ENCODE peak calls at places on chromosomes 12 and 14, in nine cellular contexts. Q, K, O, E, I, C, R, S and Z are unnamed samples.

GRCh38 chr12:77087427-77087826 is 22.1 kb upstream of the E2F7 start:
- DNase-seq in S (peak; percentile 95), I (peak; percentile 28), C (no peak), Q (peak; percentile 88), K (no peak), R (no peak), E (no peak), O (no peak), Z (no peak)

GRCh38 chr14:106837870-106838269 is 1311.5 kb downstream of the TMEM121 start:
- DNase-seq in C (no peak), E (no peak), R (no peak), S (no peak), I (no peak), Q (peak; percentile 8), O (no peak), K (no peak), Z (no peak)

GRCh38 chr12:7501031-7501585 is 2.5 kb downstream of the CD163 start:
- DNase-seq in S (peak; percentile 4), C (no peak), E (no peak), O (no peak), Q (peak; percentile 6), K (no peak), R (no peak), I (no peak), Z (no peak)

GRCh38 chr14:100419856-100420255 is 96.7 kb downstream of the SLC25A47 start:
- DNase-seq in C (no peak), I (no peak), K (no peak), S (no peak), Q (no peak), O (no peak), E (no peak), R (no peak), Z (no peak)

GRCh38 chr12:94208433-94208921 is 60.1 kb downstream of the PLXNC1 start:
- DNase-seq in C (no peak), E (no peak), O (no peak), S (no peak), Q (no peak), I (no peak), R (no peak), K (peak; percentile 11), Z (no peak)

GRCh38 chr12:70255311-70255710 is 12.1 kb downstream of the CNOT2 start:
- DNase-seq in S (peak; percentile 54), O (no peak), I (peak; percentile 38), E (no peak), K (no peak), R (no peak), Q (no peak), C (no peak), Z (no peak)

GRCh38 chr12:47989023-47989417 is 15.3 kb downstream of the COL2A1 start:
- DNase-seq in O (no peak), Q (no peak), S (no peak), E (no peak), I (no peak), K (no peak), C (no peak), R (no peak), Z (no peak)

GRCh38 chr12:92602930-92603623 is 99.7 kb upstream of the PLEKHG7 start:
- DNase-seq in K (no peak), R (no peak), Q (peak; percentile 61), I (peak; percentile 8), E (no peak), S (peak; percentile 41), C (no peak), O (no peak), Z (no peak)

GRCh38 chr14:36975834-36976233 is 196.6 kb downstream of the SLC25A21 start:
- DNase-seq in K (no peak), I (peak; percentile 28), R (no peak), Q (peak; percentile 57), E (no peak), C (no peak), O (no peak), S (peak; percentile 25), Z (no peak)

DNA sequence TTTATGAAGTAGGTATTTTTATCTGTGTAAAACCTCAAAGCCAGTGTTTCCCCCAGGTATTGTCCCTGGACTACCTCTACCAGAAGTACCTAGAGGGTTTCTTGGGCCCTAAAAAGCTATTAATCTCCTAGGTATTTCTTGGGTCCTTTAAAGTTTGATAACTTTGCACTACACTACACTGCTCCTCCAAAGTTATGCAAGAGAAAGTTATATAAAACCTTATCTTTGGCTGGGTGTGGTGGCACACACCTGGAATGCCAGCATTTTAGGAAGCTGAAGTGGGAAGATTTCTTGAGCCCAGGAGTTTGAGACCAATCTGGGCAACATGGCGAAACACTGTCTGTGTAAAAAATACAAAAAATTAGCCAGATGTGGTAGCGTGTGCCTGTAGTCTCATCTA is 34.9 kb downstream of the PTPN21 start:
- DNase-seq in R (no peak), C (no peak), K (no peak), E (no peak), S (no peak), Q (no peak), I (no peak), O (no peak), Z (no peak)
- H3K27me3 ChIP-seq in R (no peaks in the 10 kb centered on the region), C (no peaks in the 10 kb centered on the region), K (no peaks in the 10 kb centered on the region), E (no peaks in the 10 kb centered on the region), S (no peaks in the 10 kb centered on the region), Q (no peaks in the 10 kb centered on the region), I (no peaks in the 10 kb centered on the region), O (no peaks in the 10 kb centered on the region), Z (no peaks in the 10 kb centered on the region)

DNA sequence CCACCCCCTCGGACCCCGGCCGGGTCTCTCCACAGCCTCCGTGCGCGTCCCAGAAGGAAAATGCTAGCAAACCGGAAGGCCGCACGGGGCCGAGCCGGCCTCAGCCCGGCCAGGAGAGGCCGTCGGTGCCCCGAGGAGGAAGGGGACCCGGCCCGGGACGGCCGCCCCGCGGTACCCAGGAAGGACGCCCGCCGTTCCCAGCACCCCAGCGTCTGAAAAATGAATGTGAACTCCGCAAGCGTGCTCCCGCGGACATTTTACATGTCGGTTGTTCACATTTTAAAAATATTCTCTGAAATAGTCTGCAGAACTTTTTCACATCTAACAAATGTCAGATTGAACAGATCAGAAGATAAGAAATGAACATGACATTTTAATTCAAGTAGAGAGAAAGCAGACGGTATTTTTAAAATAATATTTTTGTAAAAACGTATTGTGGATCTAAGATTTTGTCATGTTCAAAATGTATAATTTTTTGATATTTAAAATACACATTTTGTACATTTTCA is 101.8 kb upstream of the DIO3 start:
- DNase-seq in C (no peak), E (no peak), Q (no peak), O (no peak), K (no peak), I (no peak), S (no peak), R (no peak), Z (no peak)
- H3K27me3 ChIP-seq in C (no peaks in the 10 kb centered on the region), E (no peaks in the 10 kb centered on the region), Q (peaks cover 16% of the 10 kb centered on the region), O (peaks cover 5% of the 10 kb centered on the region), K (no peaks in the 10 kb centered on the region), I (peaks cover 27% of the 10 kb centered on the region), S (peaks cover 45% of the 10 kb centered on the region), R (peaks cover 2% of the 10 kb centered on the region), Z (peaks cover 24% of the 10 kb centered on the region)

GRCh38 chr12:96989916-96990315 is 82.9 kb downstream of the NEDD1 start:
- DNase-seq in Q (peak; percentile 42), I (no peak), S (no peak), E (no peak), C (no peak), K (no peak), O (no peak), R (no peak), Z (no peak)
- H3K27me3 ChIP-seq in Q (peaks cover 5% of the 10 kb centered on the region), I (peaks cover 35% of the 10 kb centered on the region), S (peaks cover 15% of the 10 kb centered on the region), E (no peaks in the 10 kb centered on the region), C (no peaks in the 10 kb centered on the region), K (no peaks in the 10 kb centered on the region), O (no peaks in the 10 kb centered on the region), R (no peaks in the 10 kb centered on the region), Z (no peaks in the 10 kb centered on the region)

DNA sequence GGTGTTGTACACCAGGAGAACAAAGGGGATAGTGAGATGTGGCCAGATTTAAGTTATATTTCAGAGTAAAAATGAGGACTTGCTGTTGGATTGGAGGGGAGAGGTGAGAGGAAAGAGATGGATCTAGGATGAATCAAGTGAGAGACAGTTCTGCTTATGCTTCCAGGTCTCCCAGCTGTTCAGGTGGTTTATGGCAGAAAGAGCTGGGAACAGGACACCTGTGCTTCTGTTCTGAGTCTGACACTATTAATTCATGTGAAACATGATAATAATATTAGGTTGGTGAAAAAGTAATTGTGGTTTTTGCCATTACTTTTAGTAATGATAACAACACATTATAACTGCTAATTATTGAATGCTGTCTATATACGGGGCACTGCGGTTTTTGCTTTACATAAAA is 55.7 kb downstream of the SLC15A5 start:
- DNase-seq in C (no peak), O (no peak), E (no peak), R (no peak), S (no peak), I (no peak), K (no peak), Q (no peak), Z (no peak)
- H3K27me3 ChIP-seq in C (no peaks in the 10 kb centered on the region), O (no peaks in the 10 kb centered on the region), E (no peaks in the 10 kb centered on the region), R (no peaks in the 10 kb centered on the region), S (no peaks in the 10 kb centered on the region), I (no peaks in the 10 kb centered on the region), K (no peaks in the 10 kb centered on the region), Q (no peaks in the 10 kb centered on the region), Z (no peaks in the 10 kb centered on the region)